ENCODE peak calls at places on chromosome 13, in four cellular contexts. V is K562, W is HepG2, K is GM12878. R is an unnamed sample.

GRCh38 chr13:103140001-103140671 is 73.9 kb upstream of the SLC10A2 start:
- DNase-seq in K (peak), W (peak), V (peak), R (peak)

GRCh38 chr13:76725211-76725610 is 161.0 kb downstream of the KCTD12 start:
- DNase-seq in V (no peak), K (no peak), W (no peak), R (no peak)

GRCh38 chr13:107458269-107458668 is 757.1 kb downstream of the LIG4 start:
- DNase-seq in V (no peak), K (no peak), W (no peak), R (no peak)

GRCh38 chr13:49791753-49792549 is 531 bp downstream of the KPNA3 start:
- DNase-seq in K (no peak), W (no peak), V (peak), R (no peak)

GRCh38 chr13:44583126-44583525 is 7.0 kb upstream of the TSC22D1 start:
- DNase-seq in K (no peak), V (no peak), W (no peak), R (no peak)

GRCh38 chr13:113990321-113990837 is 16.5 kb upstream of the C13orf46 start:
- DNase-seq in V (no peak), W (no peak), K (no peak), R (no peak)

GRCh38 chr13:106701810-106702341 is 133.9 kb upstream of the ARGLU1 start:
- DNase-seq in W (no peak), V (no peak), K (no peak), R (no peak)

GRCh38 chr13:114313061-114313860 is 1.0 kb upstream of the CHAMP1 start:
- DNase-seq in W (no peak), V (no peak), K (peak), R (no peak)

GRCh38 chr13:48156466-48156865 is 61.6 kb upstream of the MED4 start:
- DNase-seq in K (no peak), V (no peak), W (no peak), R (no peak)

GRCh38 chr13:97121894-97122293 is 100.2 kb upstream of the MBNL2 start:
- DNase-seq in V (no peak), W (no peak), K (no peak), R (no peak)

GRCh38 chr13:100235311-100235901 is 146.5 kb downstream of the PCCA start:
- DNase-seq in K (no peak), V (peak), W (peak), R (peak)

GRCh38 chr13:74132152-74132767 is 1.9 kb downstream of the KLF12 start:
- DNase-seq in V (no peak), K (no peak), W (peak), R (no peak)

GRCh38 chr13:81017525-81018152 is 676.7 kb upstream of the SPRY2 start:
- DNase-seq in W (peak), V (peak), K (no peak), R (peak)

GRCh38 chr13:24045456-24045996 is 115.0 kb upstream of the SPATA13 start:
- DNase-seq in W (no peak), V (no peak), K (no peak), R (no peak)

GRCh38 chr13:38866649-38867048 is 124.0 kb downstream of the STOML3 start:
- DNase-seq in W (peak), V (no peak), K (no peak), R (no peak)

GRCh38 chr13:78700121-78700910 is 41.4 kb upstream of the OBI1 start:
- DNase-seq in K (no peak), V (no peak), W (no peak), R (no peak)

GRCh38 chr13:98450495-98451167 is 126.3 kb downstream of the STK24 start:
- DNase-seq in K (no peak), V (no peak), W (peak), R (no peak)

GRCh38 chr13:89726690-89727435 is 1620.6 kb upstream of the MIR17HG start:
- DNase-seq in K (no peak), V (no peak), W (no peak), R (peak)

GRCh38 chr13:24038846-24039330 is 121.6 kb upstream of the SPATA13 start:
- DNase-seq in W (peak), K (no peak), V (no peak), R (no peak)

GRCh38 chr13:105165449-105166125 is 1369.9 kb downstream of the EFNB2 start:
- DNase-seq in K (peak), V (no peak), W (no peak), R (no peak)

GRCh38 chr13:106846571-106846970 is 278.6 kb upstream of the ARGLU1 start:
- DNase-seq in W (no peak), K (no peak), V (no peak), R (no peak)

GRCh38 chr13:37074703-37075102 is 15.2 kb upstream of the SUPT20H start:
- DNase-seq in W (no peak), K (no peak), V (no peak), R (peak)

GRCh38 chr13:101935828-101936227 is 466.0 kb downstream of the FGF14 start:
- DNase-seq in W (no peak), V (no peak), K (no peak), R (no peak)

GRCh38 chr13:48564046-48564445 is 31.2 kb upstream of the RCBTB2 start:
- DNase-seq in W (no peak), V (no peak), K (no peak), R (no peak)

GRCh38 chr13:107203146-107203847 is 635.4 kb upstream of the ARGLU1 start:
- DNase-seq in W (peak), V (no peak), K (no peak), R (peak)

GRCh38 chr13:66660013-66660804 is 569.9 kb downstream of the PCDH9 start:
- DNase-seq in W (no peak), K (no peak), V (no peak), R (peak)

GRCh38 chr13:44048326-44048725 is 168.6 kb downstream of the LACC1 start:
- DNase-seq in K (no peak), W (peak), V (no peak), R (no peak)

GRCh38 chr13:30576528-30576927 is 41.2 kb upstream of the USPL1 start:
- DNase-seq in K (no peak), W (peak), V (no peak), R (no peak)

GRCh38 chr13:113947321-113948033 is 26.4 kb downstream of the C13orf46 start:
- DNase-seq in V (peak), W (no peak), K (no peak), R (no peak)

GRCh38 chr13:25137624-25137892 is 34.5 kb downstream of the AMER2 start:
- DNase-seq in K (no peak), V (no peak), W (no peak), R (no peak)

GRCh38 chr13:44141213-44141724 is 232.4 kb upstream of the SERP2 start:
- DNase-seq in W (no peak), V (no peak), K (no peak), R (no peak)

DNA sequence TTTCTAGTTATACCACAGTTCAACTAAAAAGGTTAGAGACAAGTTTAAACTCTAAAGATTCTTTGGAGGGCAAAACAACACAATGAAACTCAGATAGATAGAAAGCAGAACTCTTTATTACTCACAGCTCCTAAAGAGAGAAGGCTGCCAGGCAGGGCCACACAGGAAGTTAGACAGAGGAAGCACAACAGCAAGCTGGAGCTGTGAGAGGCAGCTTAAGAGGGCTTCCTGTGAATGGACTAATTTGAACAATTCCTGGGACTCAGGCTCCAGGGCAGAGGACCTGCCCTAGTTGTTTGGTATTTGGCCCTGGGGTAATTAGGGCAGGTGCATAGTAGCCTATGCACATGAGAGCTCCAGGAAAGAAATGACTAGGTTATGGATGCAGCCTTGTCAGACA is 803.6 kb downstream of the DIAPH3 start:
- DNase-seq in W (no peak), K (no peak), V (no peak), R (no peak)
- TF ChIP-seq POLR2AphosphoS2 in W (no peak), K (no peak), V (no peak), R (no peak)

GRCh38 chr13:109868583-109869311 is 82.4 kb upstream of the IRS2 start:
- DNase-seq in V (no peak), W (no peak), K (no peak), R (peak)

GRCh38 chr13:109871018-109871370 is 84.6 kb upstream of the IRS2 start:
- DNase-seq in V (no peak), W (no peak), K (no peak), R (no peak)

GRCh38 chr13:109867766-109868165 is 81.4 kb upstream of the IRS2 start:
- DNase-seq in K (no peak), W (no peak), V (no peak), R (no peak)

GRCh38 chr13:109870281-109871017 is 84.1 kb upstream of the IRS2 start:
- DNase-seq in K (no peak), W (no peak), V (no peak), R (no peak)

DNA sequence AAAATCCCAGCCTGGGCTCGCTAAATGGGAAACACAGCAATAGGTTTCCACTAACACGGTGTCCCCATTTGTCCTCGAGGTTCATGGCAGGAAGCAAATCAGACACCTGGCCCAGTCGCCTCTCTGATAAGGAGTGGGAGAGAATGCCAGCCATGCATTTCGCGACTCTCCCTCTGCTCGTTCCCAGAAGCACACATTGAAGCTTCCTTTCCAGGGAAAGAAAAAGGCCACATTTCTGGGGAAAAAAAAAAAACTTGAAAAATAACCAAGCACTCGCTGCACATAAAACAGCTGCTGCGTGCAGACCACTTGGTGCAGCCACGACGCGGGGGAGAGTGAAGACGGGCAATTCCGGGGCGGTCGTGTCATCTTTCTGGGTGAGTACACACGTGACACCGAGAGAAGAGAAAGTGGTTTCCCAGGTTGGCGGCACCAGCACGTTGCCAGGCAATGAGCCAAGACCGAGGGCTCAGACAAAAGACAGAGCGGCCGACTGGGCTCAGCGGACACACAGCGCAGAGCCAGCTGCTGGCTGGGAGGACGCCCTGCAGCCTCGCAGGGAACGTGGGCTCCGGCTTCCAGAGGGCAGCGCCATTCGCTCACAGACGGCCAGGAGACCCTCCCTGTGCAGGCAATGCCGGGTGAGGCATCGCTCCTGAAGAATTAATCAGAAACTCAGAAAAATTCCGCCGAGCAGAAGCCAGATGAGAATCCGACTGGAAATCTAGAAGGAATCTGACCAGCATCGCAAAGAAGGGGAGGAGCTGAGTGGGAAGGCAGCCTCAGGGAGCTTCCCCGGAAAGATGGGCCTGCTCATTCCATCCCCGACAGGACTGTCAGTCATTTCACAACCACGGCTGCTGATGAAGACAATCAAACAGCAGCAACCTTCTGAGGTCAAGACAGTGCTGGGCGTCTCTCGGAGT is 83.2 kb upstream of the IRS2 start:
- DNase-seq in K (no peak), V (no peak), W (no peak), R (peak)
- TF ChIP-seq POLR2AphosphoS2 in K (no peak), V (no peak), W (no peak), R (no peak)

GRCh38 chr13:27353166-27353583 is 71.2 kb upstream of the GTF3A start:
- DNase-seq in W (peak), V (no peak), K (peak), R (no peak)
- TF ChIP-seq POLR2AphosphoS2 in W (no peak), V (no peak), K (no peak), R (no peak)

GRCh38 chr13:40790232-40790631 is 821 bp downstream of the SLC25A15 start:
- DNase-seq in W (no peak), V (no peak), K (no peak), R (peak)

GRCh38 chr13:40787062-40787461 is 2.3 kb upstream of the SLC25A15 start:
- DNase-seq in K (no peak), V (no peak), W (no peak), R (no peak)

GRCh38 chr13:40784540-40784939 is 4.9 kb upstream of the SLC25A15 start:
- DNase-seq in K (no peak), W (no peak), V (no peak), R (no peak)

GRCh38 chr13:40789275-40790231 is at the start of gene SLC25A15:
- DNase-seq in V (peak), K (no peak), W (peak), R (peak)

DNA sequence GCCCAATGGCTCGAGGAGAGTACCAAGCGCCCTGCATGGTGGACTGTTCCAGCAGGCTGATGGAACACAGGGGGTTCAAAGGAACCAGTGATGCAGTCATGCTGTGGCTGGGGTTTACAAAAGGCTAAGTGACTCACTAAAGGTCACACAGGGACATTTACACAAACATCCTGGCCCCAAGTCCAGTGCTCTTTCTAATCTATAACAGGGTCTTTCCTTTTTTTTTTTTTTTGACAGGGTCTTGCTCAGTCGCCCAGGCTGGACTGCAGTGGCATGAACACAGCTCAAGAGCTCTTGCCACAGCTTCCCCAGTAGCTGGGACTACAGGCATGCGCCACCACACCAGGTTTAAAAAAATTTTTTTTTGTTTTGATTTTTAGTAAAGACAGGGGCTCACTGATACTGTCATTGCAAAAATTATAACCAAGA is 2.8 kb upstream of the SLC25A15 start:
- DNase-seq in K (no peak), W (peak), V (no peak), R (no peak)
- TF ChIP-seq POLR2AphosphoS2 in K (no peak), W (no peak), V (no peak), R (no peak)

R was measured in A549.